ENCODE peak calls at places on chromosomes 1 and 21, in nine cellular contexts. J is progenitor cell of endocrine pancreas; Y is neural progenitor cell; E is sciatic nerve; W is CD8-positive, alpha-beta T cell; A is mesendoderm; Z is HTR-8/SVneo; H is AG04450; X is lower lobe of right lung. B is an unnamed sample.

GRCh38 chr1:230857077-230857476 is 11.2 kb downstream of the C1orf198 start:
- DNase-seq in J (no peak), Y (no peak), E (no peak), W (no peak), A (no peak), Z (no peak), H (no peak), X (no peak), B (no peak)

GRCh38 chr1:162755306-162755705 is 35.2 kb upstream of the HSD17B7 start:
- DNase-seq in J (no peak), Y (no peak), E (no peak), W (no peak), A (no peak), Z (no peak), H (no peak), X (no peak), B (no peak)

GRCh38 chr1:93744299-93744988 is 62.8 kb upstream of the BCAR3 start:
- DNase-seq in J (no peak), Y (no peak), E (no peak), W (no peak), A (no peak), Z (no peak), H (no peak), X (no peak), B (no peak)

GRCh38 chr21:44931501-44932365 is 8.1 kb upstream of the SLX9 start:
- DNase-seq in J (no peak), Y (no peak), E (no peak), W (no peak), A (no peak), Z (no peak), H (no peak), X (peak), B (no peak)

GRCh38 chr1:2226525-2227340 is 1.4 kb upstream of the SKI start:
- DNase-seq in J (no peak), Y (no peak), E (peak), W (no peak), A (no peak), Z (no peak), H (no peak), X (peak), B (no peak)

GRCh38 chr1:47181955-47182680 is 7.7 kb downstream of the PDZK1IP1 start:
- DNase-seq in J (no peak), Y (no peak), E (no peak), W (no peak), A (no peak), Z (no peak), H (no peak), X (no peak), B (no peak)

GRCh38 chr1:115239148-115239820 is 98.8 kb downstream of the NGF start:
- DNase-seq in J (no peak), Y (no peak), E (no peak), W (no peak), A (no peak), Z (no peak), H (peak), X (no peak), B (no peak)

GRCh38 chr21:27320868-27321267 is 354.0 kb upstream of the ADAMTS5 start:
- DNase-seq in J (no peak), Y (no peak), E (no peak), W (no peak), A (no peak), Z (no peak), H (no peak), X (no peak), B (no peak)

GRCh38 chr1:3495776-3496745 is 41.6 kb downstream of the ARHGEF16 start:
- DNase-seq in J (no peak), Y (no peak), E (no peak), W (no peak), A (no peak), Z (no peak), H (no peak), X (no peak), B (no peak)

GRCh38 chr21:38244885-38245869 is 11.6 kb upstream of the KCNJ15 start:
- DNase-seq in J (no peak), Y (no peak), E (no peak), W (peak), A (no peak), Z (peak), H (peak), X (no peak), B (no peak)

GRCh38 chr1:226656201-226656600 is 82.9 kb downstream of the ITPKB start:
- DNase-seq in J (no peak), Y (no peak), E (no peak), W (no peak), A (peak), Z (no peak), H (no peak), X (no peak), B (no peak)

GRCh38 chr1:186202174-186202843 is 172.7 kb downstream of the TPR start:
- DNase-seq in J (no peak), Y (peak), E (peak), W (no peak), A (no peak), Z (no peak), H (no peak), X (no peak), B (no peak)